ENCODE peak calls at places on chromosomes 7 and 10, in four cellular contexts. One of them, this sample, is unnamed.

GRCh38 chr10:133474833-133475734 is 21.3 kb downstream of the SCART1 start:
- DNase-seq in transverse colon: no peak
- DNase-seq in stimulated activated CD8-positive, alpha-beta memory T cell treated with anti-CD3 and anti-CD28 coated beads, Interleukin-2, amount 100 ng/mL, for 48 hours: no peak
- DNase-seq in NCI-H748 treated with DMSO at 0.1 percent for 48 hours: no peak
- DNase-seq in this sample: no peak

GRCh38 chr10:58661902-58662301 is 149.2 kb downstream of the BICC1 start:
- DNase-seq in transverse colon: no peak
- DNase-seq in stimulated activated CD8-positive, alpha-beta memory T cell treated with anti-CD3 and anti-CD28 coated beads, Interleukin-2, amount 100 ng/mL, for 48 hours: no peak
- DNase-seq in NCI-H748 treated with DMSO at 0.1 percent for 48 hours: no peak
- DNase-seq in this sample: no peak

GRCh38 chr7:25944777-25945176 is 207.2 kb upstream of the NFE2L3 start:
- DNase-seq in transverse colon: peak; percentile 64
- DNase-seq in stimulated activated CD8-positive, alpha-beta memory T cell treated with anti-CD3 and anti-CD28 coated beads, Interleukin-2, amount 100 ng/mL, for 48 hours: no peak
- DNase-seq in NCI-H748 treated with DMSO at 0.1 percent for 48 hours: no peak
- DNase-seq in this sample: no peak

GRCh38 chr10:75972494-75973276 is 541.3 kb downstream of the LRMDA start:
- DNase-seq in transverse colon: no peak
- DNase-seq in stimulated activated CD8-positive, alpha-beta memory T cell treated with anti-CD3 and anti-CD28 coated beads, Interleukin-2, amount 100 ng/mL, for 48 hours: no peak
- DNase-seq in NCI-H748 treated with DMSO at 0.1 percent for 48 hours: peak; percentile 2
- DNase-seq in this sample: peak; percentile 41

GRCh38 chr10:90087197-90088007 is 386.0 kb downstream of the KIF20B start:
- DNase-seq in transverse colon: no peak
- DNase-seq in stimulated activated CD8-positive, alpha-beta memory T cell treated with anti-CD3 and anti-CD28 coated beads, Interleukin-2, amount 100 ng/mL, for 48 hours: no peak
- DNase-seq in NCI-H748 treated with DMSO at 0.1 percent for 48 hours: no peak
- DNase-seq in this sample: peak; percentile 48

GRCh38 chr7:123639646-123640045 is 16.0 kb upstream of the LMOD2 start:
- DNase-seq in transverse colon: no peak
- DNase-seq in stimulated activated CD8-positive, alpha-beta memory T cell treated with anti-CD3 and anti-CD28 coated beads, Interleukin-2, amount 100 ng/mL, for 48 hours: no peak
- DNase-seq in NCI-H748 treated with DMSO at 0.1 percent for 48 hours: no peak
- DNase-seq in this sample: no peak

GRCh38 chr10:47294501-47294900 is 5.5 kb upstream of the GDF10 start:
- DNase-seq in transverse colon: no peak
- DNase-seq in stimulated activated CD8-positive, alpha-beta memory T cell treated with anti-CD3 and anti-CD28 coated beads, Interleukin-2, amount 100 ng/mL, for 48 hours: no peak
- DNase-seq in NCI-H748 treated with DMSO at 0.1 percent for 48 hours: no peak
- DNase-seq in this sample: no peak

GRCh38 chr10:117360994-117361667 is 14.1 kb downstream of the PDZD8 start:
- DNase-seq in transverse colon: no peak
- DNase-seq in stimulated activated CD8-positive, alpha-beta memory T cell treated with anti-CD3 and anti-CD28 coated beads, Interleukin-2, amount 100 ng/mL, for 48 hours: no peak
- DNase-seq in NCI-H748 treated with DMSO at 0.1 percent for 48 hours: no peak
- DNase-seq in this sample: no peak

GRCh38 chr7:123798527-123799188 is 46.3 kb upstream of the HYAL4 start:
- DNase-seq in transverse colon: no peak
- DNase-seq in stimulated activated CD8-positive, alpha-beta memory T cell treated with anti-CD3 and anti-CD28 coated beads, Interleukin-2, amount 100 ng/mL, for 48 hours: no peak
- DNase-seq in NCI-H748 treated with DMSO at 0.1 percent for 48 hours: peak; percentile 67
- DNase-seq in this sample: no peak

GRCh38 chr10:93873427-93874115 is 20.2 kb upstream of the SLC35G1 start:
- DNase-seq in transverse colon: no peak
- DNase-seq in stimulated activated CD8-positive, alpha-beta memory T cell treated with anti-CD3 and anti-CD28 coated beads, Interleukin-2, amount 100 ng/mL, for 48 hours: no peak
- DNase-seq in NCI-H748 treated with DMSO at 0.1 percent for 48 hours: no peak
- DNase-seq in this sample: no peak

GRCh38 chr10:22833353-22833752 is 94.5 kb upstream of the ARMC3 start:
- DNase-seq in transverse colon: no peak
- DNase-seq in stimulated activated CD8-positive, alpha-beta memory T cell treated with anti-CD3 and anti-CD28 coated beads, Interleukin-2, amount 100 ng/mL, for 48 hours: no peak
- DNase-seq in NCI-H748 treated with DMSO at 0.1 percent for 48 hours: no peak
- DNase-seq in this sample: no peak

GRCh38 chr7:91287685-91288084 is 23.5 kb downstream of the FZD1 start:
- DNase-seq in transverse colon: no peak
- DNase-seq in stimulated activated CD8-positive, alpha-beta memory T cell treated with anti-CD3 and anti-CD28 coated beads, Interleukin-2, amount 100 ng/mL, for 48 hours: no peak
- DNase-seq in NCI-H748 treated with DMSO at 0.1 percent for 48 hours: no peak
- DNase-seq in this sample: peak; percentile 47

GRCh38 chr7:111460695-111461094 is 101.6 kb downstream of the IMMP2L start:
- DNase-seq in transverse colon: no peak
- DNase-seq in stimulated activated CD8-positive, alpha-beta memory T cell treated with anti-CD3 and anti-CD28 coated beads, Interleukin-2, amount 100 ng/mL, for 48 hours: no peak
- DNase-seq in NCI-H748 treated with DMSO at 0.1 percent for 48 hours: no peak
- DNase-seq in this sample: no peak

GRCh38 chr10:59176241-59177030 is at the start of gene PHYHIPL:
- DNase-seq in transverse colon: no peak
- DNase-seq in stimulated activated CD8-positive, alpha-beta memory T cell treated with anti-CD3 and anti-CD28 coated beads, Interleukin-2, amount 100 ng/mL, for 48 hours: no peak
- DNase-seq in NCI-H748 treated with DMSO at 0.1 percent for 48 hours: peak; percentile 46
- DNase-seq in this sample: no peak

GRCh38 chr10:132609211-132609610 is 71.6 kb downstream of the INPP5A start:
- DNase-seq in transverse colon: no peak
- DNase-seq in stimulated activated CD8-positive, alpha-beta memory T cell treated with anti-CD3 and anti-CD28 coated beads, Interleukin-2, amount 100 ng/mL, for 48 hours: no peak
- DNase-seq in NCI-H748 treated with DMSO at 0.1 percent for 48 hours: no peak
- DNase-seq in this sample: no peak

GRCh38 chr10:63297941-63298340 is 164.8 kb downstream of the NRBF2 start:
- DNase-seq in transverse colon: no peak
- DNase-seq in stimulated activated CD8-positive, alpha-beta memory T cell treated with anti-CD3 and anti-CD28 coated beads, Interleukin-2, amount 100 ng/mL, for 48 hours: no peak
- DNase-seq in NCI-H748 treated with DMSO at 0.1 percent for 48 hours: no peak
- DNase-seq in this sample: no peak

GRCh38 chr7:155863721-155864151 is 51.5 kb upstream of the SHH start:
- DNase-seq in transverse colon: no peak
- DNase-seq in stimulated activated CD8-positive, alpha-beta memory T cell treated with anti-CD3 and anti-CD28 coated beads, Interleukin-2, amount 100 ng/mL, for 48 hours: no peak
- DNase-seq in NCI-H748 treated with DMSO at 0.1 percent for 48 hours: no peak
- DNase-seq in this sample: no peak

GRCh38 chr10:85596389-85596788 is 770.2 kb downstream of the GRID1 start:
- DNase-seq in transverse colon: no peak
- DNase-seq in stimulated activated CD8-positive, alpha-beta memory T cell treated with anti-CD3 and anti-CD28 coated beads, Interleukin-2, amount 100 ng/mL, for 48 hours: no peak
- DNase-seq in NCI-H748 treated with DMSO at 0.1 percent for 48 hours: no peak
- DNase-seq in this sample: no peak

GRCh38 chr10:79457256-79457785 is 11.9 kb upstream of the ZCCHC24 start:
- DNase-seq in transverse colon: no peak
- DNase-seq in stimulated activated CD8-positive, alpha-beta memory T cell treated with anti-CD3 and anti-CD28 coated beads, Interleukin-2, amount 100 ng/mL, for 48 hours: no peak
- DNase-seq in NCI-H748 treated with DMSO at 0.1 percent for 48 hours: no peak
- DNase-seq in this sample: no peak

GRCh38 chr7:51446356-51446755 is 129.7 kb upstream of the COBL start:
- DNase-seq in transverse colon: no peak
- DNase-seq in stimulated activated CD8-positive, alpha-beta memory T cell treated with anti-CD3 and anti-CD28 coated beads, Interleukin-2, amount 100 ng/mL, for 48 hours: no peak
- DNase-seq in NCI-H748 treated with DMSO at 0.1 percent for 48 hours: no peak
- DNase-seq in this sample: no peak

GRCh38 chr7:103447073-103447960 is 1.3 kb upstream of the SLC26A5 start:
- DNase-seq in transverse colon: peak; percentile 35
- DNase-seq in stimulated activated CD8-positive, alpha-beta memory T cell treated with anti-CD3 and anti-CD28 coated beads, Interleukin-2, amount 100 ng/mL, for 48 hours: peak; percentile 12
- DNase-seq in NCI-H748 treated with DMSO at 0.1 percent for 48 hours: peak; percentile 89
- DNase-seq in this sample: peak; percentile 25

GRCh38 chr10:34816067-34817002 is 1.2 kb upstream of the PARD3 start:
- DNase-seq in transverse colon: peak; percentile 36
- DNase-seq in stimulated activated CD8-positive, alpha-beta memory T cell treated with anti-CD3 and anti-CD28 coated beads, Interleukin-2, amount 100 ng/mL, for 48 hours: no peak
- DNase-seq in NCI-H748 treated with DMSO at 0.1 percent for 48 hours: no peak
- DNase-seq in this sample: no peak

GRCh38 chr7:147400221-147400689 is 1190.3 kb upstream of the C7orf33 start:
- DNase-seq in transverse colon: no peak
- DNase-seq in stimulated activated CD8-positive, alpha-beta memory T cell treated with anti-CD3 and anti-CD28 coated beads, Interleukin-2, amount 100 ng/mL, for 48 hours: no peak
- DNase-seq in NCI-H748 treated with DMSO at 0.1 percent for 48 hours: no peak
- DNase-seq in this sample: peak; percentile 77

GRCh38 chr7:92691578-92691977 is 101.4 kb upstream of the FAM133B start:
- DNase-seq in transverse colon: no peak
- DNase-seq in stimulated activated CD8-positive, alpha-beta memory T cell treated with anti-CD3 and anti-CD28 coated beads, Interleukin-2, amount 100 ng/mL, for 48 hours: no peak
- DNase-seq in NCI-H748 treated with DMSO at 0.1 percent for 48 hours: peak; percentile 55
- DNase-seq in this sample: peak; percentile 38

GRCh38 chr7:493661-494251 is 25.9 kb downstream of the PDGFA start:
- DNase-seq in transverse colon: no peak
- DNase-seq in stimulated activated CD8-positive, alpha-beta memory T cell treated with anti-CD3 and anti-CD28 coated beads, Interleukin-2, amount 100 ng/mL, for 48 hours: no peak
- DNase-seq in NCI-H748 treated with DMSO at 0.1 percent for 48 hours: no peak
- DNase-seq in this sample: no peak

GRCh38 chr7:30469303-30469702 is 9.3 kb downstream of the NOD1 start:
- DNase-seq in transverse colon: peak; percentile 71
- DNase-seq in stimulated activated CD8-positive, alpha-beta memory T cell treated with anti-CD3 and anti-CD28 coated beads, Interleukin-2, amount 100 ng/mL, for 48 hours: no peak
- DNase-seq in NCI-H748 treated with DMSO at 0.1 percent for 48 hours: no peak
- DNase-seq in this sample: peak; percentile 99

GRCh38 chr10:103539751-103540150 is 46.2 kb downstream of the NEURL1 start:
- DNase-seq in transverse colon: no peak
- DNase-seq in stimulated activated CD8-positive, alpha-beta memory T cell treated with anti-CD3 and anti-CD28 coated beads, Interleukin-2, amount 100 ng/mL, for 48 hours: no peak
- DNase-seq in NCI-H748 treated with DMSO at 0.1 percent for 48 hours: no peak
- DNase-seq in this sample: no peak

GRCh38 chr10:126143117-126143516 is 245.2 kb downstream of the ADAM12 start:
- DNase-seq in transverse colon: no peak
- DNase-seq in stimulated activated CD8-positive, alpha-beta memory T cell treated with anti-CD3 and anti-CD28 coated beads, Interleukin-2, amount 100 ng/mL, for 48 hours: no peak
- DNase-seq in NCI-H748 treated with DMSO at 0.1 percent for 48 hours: no peak
- DNase-seq in this sample: no peak

GRCh38 chr10:55629792-55630490 is 731.1 kb downstream of the ZWINT start:
- DNase-seq in transverse colon: no peak
- DNase-seq in stimulated activated CD8-positive, alpha-beta memory T cell treated with anti-CD3 and anti-CD28 coated beads, Interleukin-2, amount 100 ng/mL, for 48 hours: no peak
- DNase-seq in NCI-H748 treated with DMSO at 0.1 percent for 48 hours: peak; percentile 64
- DNase-seq in this sample: no peak

GRCh38 chr7:16092711-16093110 is 328.6 kb downstream of the CRPPA start:
- DNase-seq in transverse colon: no peak
- DNase-seq in stimulated activated CD8-positive, alpha-beta memory T cell treated with anti-CD3 and anti-CD28 coated beads, Interleukin-2, amount 100 ng/mL, for 48 hours: no peak
- DNase-seq in NCI-H748 treated with DMSO at 0.1 percent for 48 hours: no peak
- DNase-seq in this sample: no peak

GRCh38 chr7:102927303-102927933 is 14.6 kb downstream of the LRRC17 start:
- DNase-seq in transverse colon: no peak
- DNase-seq in stimulated activated CD8-positive, alpha-beta memory T cell treated with anti-CD3 and anti-CD28 coated beads, Interleukin-2, amount 100 ng/mL, for 48 hours: no peak
- DNase-seq in NCI-H748 treated with DMSO at 0.1 percent for 48 hours: no peak
- DNase-seq in this sample: no peak

GRCh38 chr7:100965723-100966541 is 3.4 kb upstream of the MUC12 start:
- DNase-seq in transverse colon: peak; percentile 91
- DNase-seq in stimulated activated CD8-positive, alpha-beta memory T cell treated with anti-CD3 and anti-CD28 coated beads, Interleukin-2, amount 100 ng/mL, for 48 hours: peak; percentile 75
- DNase-seq in NCI-H748 treated with DMSO at 0.1 percent for 48 hours: no peak
- DNase-seq in this sample: no peak

GRCh38 chr7:66627876-66628360 is 763 bp upstream of the KCTD7 start:
- DNase-seq in transverse colon: no peak
- DNase-seq in stimulated activated CD8-positive, alpha-beta memory T cell treated with anti-CD3 and anti-CD28 coated beads, Interleukin-2, amount 100 ng/mL, for 48 hours: no peak
- DNase-seq in NCI-H748 treated with DMSO at 0.1 percent for 48 hours: peak; percentile 26
- DNase-seq in this sample: no peak

GRCh38 chr7:19482628-19483027 is 226.2 kb downstream of the POLR1F start:
- DNase-seq in transverse colon: no peak
- DNase-seq in stimulated activated CD8-positive, alpha-beta memory T cell treated with anti-CD3 and anti-CD28 coated beads, Interleukin-2, amount 100 ng/mL, for 48 hours: no peak
- DNase-seq in NCI-H748 treated with DMSO at 0.1 percent for 48 hours: no peak
- DNase-seq in this sample: no peak

GRCh38 chr7:138239244-138239643 is 163.0 kb downstream of the AKR1D1 start:
- DNase-seq in transverse colon: no peak
- DNase-seq in stimulated activated CD8-positive, alpha-beta memory T cell treated with anti-CD3 and anti-CD28 coated beads, Interleukin-2, amount 100 ng/mL, for 48 hours: no peak
- DNase-seq in NCI-H748 treated with DMSO at 0.1 percent for 48 hours: no peak
- DNase-seq in this sample: no peak

This sample was measured in stromal cell of bone marrow.